ENCODE peak calls at places on chromosomes 13 and 19, in five cellular contexts. K, Q, U, O and B are unnamed samples.

GRCh38 chr13:63299995-63300394 is 1884.3 kb upstream of the PCDH20 start:
- DNase-seq in O (no peak), Q (no peak), U (no peak), K (no peak), B (no peak)

GRCh38 chr13:75721307-75721706 is 85.2 kb downstream of the LMO7 start:
- DNase-seq in U (no peak), Q (no peak), K (no peak), O (no peak), B (no peak)

GRCh38 chr19:5976768-5977167 is 1.2 kb downstream of the RANBP3 start:
- DNase-seq in O (no peak), U (no peak), K (no peak), Q (no peak), B (no peak)

GRCh38 chr19:34120846-34121639 is 51.3 kb upstream of the LSM14A start:
- DNase-seq in U (no peak), O (no peak), Q (no peak), K (peak), B (peak)

GRCh38 chr13:44853641-44854040 is 135.6 kb downstream of the NUFIP1 start:
- DNase-seq in U (no peak), O (no peak), Q (no peak), K (no peak), B (no peak)

GRCh38 chr13:91134773-91135124 is 212.7 kb upstream of the MIR17HG start:
- DNase-seq in Q (no peak), O (no peak), K (no peak), U (no peak), B (no peak)

GRCh38 chr13:97348569-97349100 is 85.3 kb upstream of the RAP2A start:
- DNase-seq in U (no peak), Q (no peak), O (no peak), K (no peak), B (no peak)

GRCh38 chr19:18479964-18480723 is 41.7 kb downstream of the ELL start:
- DNase-seq in O (no peak), K (no peak), Q (no peak), U (no peak), B (no peak)

GRCh38 chr19:49677901-49678674 is 1.0 kb downstream of the PRMT1 start:
- DNase-seq in K (peak), U (no peak), Q (peak), O (peak), B (no peak)

GRCh38 chr13:109301711-109302110 is 484.7 kb downstream of the IRS2 start:
- DNase-seq in O (no peak), K (no peak), Q (no peak), U (no peak), B (no peak)

GRCh38 chr13:39306639-39307589 is 268.7 kb downstream of the NHLRC3 start:
- DNase-seq in O (no peak), U (peak), Q (no peak), K (no peak), B (no peak)

GRCh38 chr19:11088508-11089253 is 582 bp upstream of the LDLR start:
- DNase-seq in Q (peak), K (no peak), U (no peak), O (no peak), B (no peak)

GRCh38 chr19:39146091-39146490 is 20.5 kb downstream of the PAK4 start:
- DNase-seq in O (no peak), U (no peak), Q (no peak), K (no peak), B (no peak)

GRCh38 chr13:113766035-113766800 is 7.2 kb downstream of the TMEM255B start:
- DNase-seq in K (no peak), O (no peak), U (no peak), Q (no peak), B (no peak)

GRCh38 chr13:44686478-44687071 is 110.4 kb upstream of the TSC22D1 start:
- DNase-seq in K (no peak), U (no peak), O (no peak), Q (no peak), B (no peak)

GRCh38 chr13:102830646-102831045 is 15.2 kb upstream of the ERCC5 start:
- DNase-seq in O (no peak), K (no peak), U (no peak), Q (no peak), B (no peak)

GRCh38 chr19:14440049-14440448 is 6.9 kb downstream of the PKN1 start:
- DNase-seq in Q (peak), O (peak), K (peak), U (peak), B (no peak)

GRCh38 chr13:66222926-66223325 is 1007.2 kb downstream of the PCDH9 start:
- DNase-seq in U (no peak), O (no peak), K (no peak), Q (no peak), B (no peak)

GRCh38 chr19:1621021-1621420 is 15.8 kb upstream of the UQCR11 start:
- DNase-seq in Q (no peak), O (no peak), K (no peak), U (no peak), B (no peak)

GRCh38 chr19:2455481-2456300 is 1.1 kb downstream of the LMNB2 start:
- DNase-seq in O (no peak), Q (peak), K (peak), U (peak), B (no peak)

GRCh38 chr13:48000559-48001126 is 430 bp downstream of the SUCLA2 start:
- DNase-seq in U (no peak), O (no peak), K (no peak), Q (no peak), B (no peak)